ENCODE peak calls at places on chromosomes 7 and 10, in ten cellular contexts. L is colonic mucosa, O is astrocyte of the spinal cord, J is amygdala, U is posterior cingulate gyrus, M is IMR-90, S is left colon, B is WTC11, F is adrenal gland, W is non-pigmented ciliary epithelial cell. D is an unnamed sample.

GRCh38 chr10:110774069-110775021 is 97.4 kb upstream of the PDCD4 start:
- DNase-seq in M (peak), O (peak), S (no peak), U (no peak), F (no peak), J (no peak), W (peak), L (no peak), B (no peak), D (peak)

GRCh38 chr10:48523820-48524758 is 80.8 kb downstream of the ARHGAP22 start:
- DNase-seq in O (peak), J (no peak), B (peak), S (no peak), M (no peak), W (no peak), U (peak), F (no peak), L (no peak), D (peak)

GRCh38 chr7:57403601-57404342 is 46.2 kb upstream of the ZNF716 start:
- DNase-seq in L (no peak), J (no peak), W (no peak), M (no peak), F (peak), O (no peak), U (peak), B (no peak), S (peak), D (no peak)

GRCh38 chr10:97188234-97188847 is 2.6 kb upstream of the SLIT1 start:
- DNase-seq in S (no peak), W (no peak), B (no peak), M (no peak), O (no peak), U (peak), F (no peak), L (no peak), J (no peak), D (peak)

GRCh38 chr7:71323726-71324125 is 191.8 kb downstream of the GALNT17 start:
- DNase-seq in O (no peak), S (no peak), J (no peak), M (no peak), B (no peak), U (no peak), F (no peak), L (no peak), W (no peak), D (no peak)

GRCh38 chr7:108099650-108100049 is 30.5 kb downstream of the LAMB4 start:
- DNase-seq in U (no peak), L (no peak), J (no peak), B (no peak), M (peak), O (no peak), S (no peak), F (no peak), W (no peak), D (no peak)

GRCh38 chr7:122556873-122557542 is 141.9 kb downstream of the RNF133 start:
- DNase-seq in B (no peak), O (no peak), F (no peak), S (no peak), L (no peak), J (no peak), W (no peak), M (no peak), U (no peak), D (no peak)

GRCh38 chr10:89346264-89346971 is 18.6 kb downstream of the IFIT3 start:
- DNase-seq in B (no peak), J (no peak), M (peak), O (no peak), F (no peak), U (peak), W (no peak), S (no peak), L (no peak), D (peak)

GRCh38 chr7:37540917-37541316 is 92.3 kb upstream of the ELMO1 start:
- DNase-seq in O (no peak), F (no peak), M (no peak), S (no peak), L (no peak), W (no peak), J (no peak), B (no peak), U (peak), D (no peak)

GRCh38 chr10:5888843-5889623 is 660 bp downstream of the ANKRD16 start:
- DNase-seq in L (peak), U (peak), J (no peak), F (peak), W (no peak), B (peak), O (peak), M (no peak), S (peak), D (peak)

GRCh38 chr7:725223-726005 is 1.1 kb upstream of the DNAAF5 start:
- DNase-seq in O (peak), J (no peak), U (no peak), M (peak), F (no peak), S (no peak), W (peak), B (no peak), L (peak), D (peak)

GRCh38 chr7:69819306-69819705 is 221.0 kb downstream of the AUTS2 start:
- DNase-seq in J (no peak), B (no peak), M (no peak), F (no peak), L (no peak), O (no peak), U (no peak), W (no peak), S (no peak), D (no peak)

GRCh38 chr10:124306922-124307371 is 111.8 kb downstream of the OAT start:
- DNase-seq in O (no peak), F (no peak), M (no peak), U (no peak), L (no peak), W (no peak), B (no peak), S (no peak), J (no peak), D (peak)

GRCh38 chr7:99098824-99099498 is 44.9 kb downstream of the SMURF1 start:
- DNase-seq in B (no peak), U (no peak), J (no peak), M (no peak), W (no peak), L (no peak), F (no peak), S (no peak), O (no peak), D (no peak)

GRCh38 chr10:6409982-6410694 is 169.9 kb downstream of the PRKCQ start:
- DNase-seq in J (no peak), F (peak), W (no peak), U (no peak), S (peak), L (peak), M (peak), O (peak), B (no peak), D (peak)

GRCh38 chr10:61812052-61812721 is 89.3 kb upstream of the ARID5B start:
- DNase-seq in M (no peak), F (no peak), O (no peak), B (no peak), J (no peak), U (no peak), L (no peak), S (no peak), W (no peak), D (no peak)

GRCh38 chr7:135238112-135238744 is 4.6 kb downstream of the STRA8 start:
- DNase-seq in O (no peak), J (no peak), S (no peak), U (no peak), L (no peak), M (no peak), F (no peak), B (peak), W (no peak), D (peak)